ENCODE peak calls at places on chromosome 16, in seven cellular contexts. Q, O, D, L, N, V and B are unnamed samples.

GRCh38 chr16:67560827-67561342 is 1.4 kb upstream of the CTCF start:
- DNase-seq in L (no peak), D (no peak), O (peak), Q (no peak), N (no peak), V (no peak), B (no peak)

GRCh38 chr16:49621240-49622083 is 234.4 kb downstream of the ZNF423 start:
- DNase-seq in O (no peak), L (no peak), N (no peak), V (no peak), Q (no peak), D (peak), B (no peak)

GRCh38 chr16:84239910-84240309 is at the start of gene KCNG4:
- DNase-seq in N (no peak), D (peak), L (no peak), V (no peak), O (no peak), Q (no peak), B (no peak)

GRCh38 chr16:30829130-30830071 is 42.4 kb upstream of the ZNF629 start:
- DNase-seq in V (no peak), Q (no peak), L (peak), D (no peak), N (no peak), O (no peak), B (no peak)

GRCh38 chr16:71249399-71249798 is 18.9 kb upstream of the HYDIN start:
- DNase-seq in V (no peak), N (no peak), L (no peak), O (peak), Q (no peak), D (no peak), B (no peak)

GRCh38 chr16:58198739-58199411 is 969 bp upstream of the CSNK2A2 start:
- DNase-seq in N (no peak), Q (no peak), D (no peak), O (no peak), V (no peak), L (no peak), B (no peak)

GRCh38 chr16:89917773-89918452 is 749 bp upstream of the MC1R start:
- DNase-seq in L (peak), O (peak), D (peak), N (peak), V (peak), Q (peak), B (peak)

GRCh38 chr16:85847681-85848601 is 48.4 kb downstream of the COX4I1 start:
- DNase-seq in D (no peak), N (no peak), Q (no peak), V (no peak), O (no peak), L (peak), B (no peak)

GRCh38 chr16:84885024-84885910 is 65.5 kb downstream of the CRISPLD2 start:
- DNase-seq in V (no peak), N (peak), O (no peak), D (no peak), L (peak), Q (no peak), B (no peak)

GRCh38 chr16:30656974-30657865 is 1.0 kb upstream of the FBRS start:
- DNase-seq in L (no peak), D (no peak), N (no peak), V (no peak), O (no peak), Q (no peak), B (no peak)

GRCh38 chr16:67312450-67313118 is 14.0 kb downstream of the KCTD19 start:
- DNase-seq in D (no peak), O (no peak), V (no peak), N (no peak), L (no peak), Q (no peak), B (no peak)

GRCh38 chr16:58490100-58490499 is 9.8 kb upstream of the NDRG4 start:
- DNase-seq in V (no peak), Q (no peak), O (no peak), D (no peak), L (no peak), N (no peak), B (no peak)

GRCh38 chr16:87240211-87241134 is 76.7 kb downstream of the C16orf95 start:
- DNase-seq in L (no peak), D (peak), N (no peak), Q (no peak), O (no peak), V (no peak), B (no peak)
- TF ChIP-seq TAF1 in L (no peak), D (no peak), N (no peak), Q (no peak), O (no peak), V (no peak), B (no peak)

GRCh38 chr16:55249936-55250335 is 74.1 kb upstream of the IRX6 start:
- DNase-seq in O (no peak), D (no peak), N (no peak), L (no peak), Q (no peak), V (no peak), B (no peak)

GRCh38 chr16:55250641-55251550 is 73.1 kb upstream of the IRX6 start:
- DNase-seq in N (no peak), L (no peak), O (no peak), Q (no peak), V (no peak), D (peak), B (no peak)

GRCh38 chr16:55248494-55248893 is 75.5 kb upstream of the IRX6 start:
- DNase-seq in Q (no peak), N (no peak), D (no peak), L (no peak), V (no peak), O (no peak), B (no peak)

GRCh38 chr16:55249361-55249760 is 74.6 kb upstream of the IRX6 start:
- DNase-seq in O (no peak), D (no peak), V (no peak), L (no peak), Q (no peak), N (no peak), B (no peak)

DNA sequence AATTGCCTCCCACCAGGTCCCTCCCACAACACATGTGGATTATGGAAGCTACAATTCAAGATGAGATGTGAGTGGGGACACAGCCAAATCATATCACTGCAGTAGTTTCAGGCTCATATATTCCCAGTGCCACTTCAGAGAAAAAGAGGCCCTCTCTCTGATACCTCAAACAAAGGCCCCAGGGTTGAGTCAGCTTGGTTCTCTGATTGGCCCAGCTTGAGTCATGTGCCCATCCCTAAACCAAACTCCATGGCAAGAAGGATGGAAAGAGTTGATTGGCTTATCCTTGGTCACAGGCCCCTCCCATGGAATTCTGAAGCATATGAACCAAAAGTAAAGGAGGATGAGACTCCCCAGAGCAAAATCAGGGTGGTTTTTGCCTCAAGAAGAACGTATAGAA is 75.9 kb upstream of the IRX6 start:
- DNase-seq in Q (no peak), V (no peak), N (no peak), L (no peak), D (no peak), O (no peak), B (no peak)
- TF ChIP-seq TAF1 in Q (no peak), V (no peak), N (no peak), L (no peak), D (no peak), O (no peak), B (no peak)

GRCh38 chr16:51851111-51851510 is 695.8 kb downstream of the TOX3 start:
- DNase-seq in L (no peak), D (no peak), Q (no peak), N (no peak), O (no peak), V (no peak), B (no peak)
- TF ChIP-seq TAF1 in L (no peak), D (no peak), Q (no peak), N (no peak), O (no peak), V (no peak), B (no peak)

DNA sequence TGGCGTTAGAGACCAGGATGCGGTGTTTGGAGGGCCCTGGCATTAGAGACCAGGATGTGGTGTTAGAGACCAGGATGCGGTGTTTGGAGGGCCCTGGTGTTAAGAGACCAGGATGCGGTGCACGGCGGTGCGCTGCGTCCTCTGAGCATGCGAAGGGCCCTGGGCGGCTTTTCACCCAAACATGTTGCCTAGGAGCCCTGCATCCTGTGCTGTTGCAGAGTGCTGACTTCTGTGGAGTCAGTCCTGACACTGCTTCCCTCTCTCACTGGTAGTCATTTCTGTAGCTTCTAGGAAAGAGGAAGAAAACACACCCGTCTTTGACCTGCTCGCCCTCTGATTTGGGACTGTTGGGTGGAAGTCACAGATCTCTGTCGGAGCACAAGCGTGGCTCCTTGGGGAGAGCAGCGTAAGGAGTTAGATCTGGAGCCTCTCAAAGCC is 141.2 kb downstream of the LAT start:
- DNase-seq in D (no peak), O (no peak), N (no peak), Q (no peak), L (no peak), V (no peak), B (no peak)
- TF ChIP-seq TAF1 in D (no peak), O (no peak), N (no peak), Q (no peak), L (no peak), V (no peak), B (no peak)

GRCh38 chr16:8718753-8719386 is 44.5 kb downstream of the ABAT start:
- DNase-seq in D (no peak), V (no peak), O (no peak), L (no peak), N (no peak), Q (no peak), B (no peak)

GRCh38 chr16:8716052-8716451 is 41.6 kb downstream of the ABAT start:
- DNase-seq in O (no peak), N (no peak), Q (no peak), D (no peak), L (no peak), V (no peak), B (no peak)

GRCh38 chr16:8717469-8717868 is 43.1 kb downstream of the ABAT start:
- DNase-seq in D (no peak), O (no peak), L (no peak), V (no peak), N (no peak), Q (no peak), B (no peak)

GRCh38 chr16:8716592-8716991 is 42.2 kb downstream of the ABAT start:
- DNase-seq in L (no peak), N (no peak), Q (no peak), V (no peak), O (no peak), D (no peak), B (no peak)

GRCh38 chr16:8717892-8718400 is 43.5 kb downstream of the ABAT start:
- DNase-seq in N (no peak), Q (no peak), V (no peak), D (no peak), O (no peak), L (no peak), B (no peak)
- TF ChIP-seq TAF1 in N (no peak), Q (no peak), V (no peak), D (no peak), O (no peak), L (no peak), B (no peak)

GRCh38 chr16:56506941-56507340 is 12.9 kb downstream of the BBS2 start:
- DNase-seq in N (no peak), O (no peak), L (no peak), Q (no peak), V (no peak), D (no peak), B (no peak)
- TF ChIP-seq TAF1 in N (no peak), O (no peak), L (no peak), Q (no peak), V (no peak), D (no peak), B (no peak)

GRCh38 chr16:47144559-47144877 is 773 bp upstream of the NETO2 start:
- DNase-seq in V (no peak), D (no peak), O (no peak), Q (no peak), L (no peak), N (no peak), B (no peak)
- TF ChIP-seq TAF1 in V (no peak), D (no peak), O (no peak), Q (no peak), L (no peak), N (no peak), B (no peak)

GRCh38 chr16:937723-938122 is 33.1 kb downstream of the LMF1 start:
- DNase-seq in L (no peak), Q (no peak), N (no peak), V (no peak), D (no peak), O (no peak), B (no peak)
- TF ChIP-seq TAF1 in L (no peak), Q (no peak), N (no peak), V (no peak), D (no peak), O (no peak), B (no peak)

DNA sequence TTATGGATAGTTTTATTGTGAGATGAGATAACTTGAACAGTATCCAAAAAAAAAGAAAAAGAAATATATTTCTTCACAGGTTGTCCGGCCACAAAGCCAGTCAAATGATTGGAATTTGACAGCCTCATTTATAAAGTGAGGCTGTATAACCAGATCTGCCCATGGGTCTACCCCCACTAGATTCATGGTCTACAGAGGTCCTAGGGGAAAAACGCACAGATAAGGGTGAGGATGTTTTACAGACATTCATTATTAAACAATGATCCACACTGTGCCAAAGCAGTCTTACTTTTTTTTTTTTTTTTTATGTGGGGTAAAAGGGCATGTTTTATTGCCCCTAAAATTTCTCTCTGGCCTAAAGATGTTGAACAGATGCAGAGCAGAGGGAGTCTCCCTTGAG is 1503.0 kb upstream of the CDH8 start:
- DNase-seq in V (no peak), O (no peak), Q (no peak), N (no peak), L (no peak), D (no peak), B (no peak)
- TF ChIP-seq TAF1 in V (no peak), O (no peak), Q (no peak), N (no peak), L (no peak), D (no peak), B (no peak)

DNA sequence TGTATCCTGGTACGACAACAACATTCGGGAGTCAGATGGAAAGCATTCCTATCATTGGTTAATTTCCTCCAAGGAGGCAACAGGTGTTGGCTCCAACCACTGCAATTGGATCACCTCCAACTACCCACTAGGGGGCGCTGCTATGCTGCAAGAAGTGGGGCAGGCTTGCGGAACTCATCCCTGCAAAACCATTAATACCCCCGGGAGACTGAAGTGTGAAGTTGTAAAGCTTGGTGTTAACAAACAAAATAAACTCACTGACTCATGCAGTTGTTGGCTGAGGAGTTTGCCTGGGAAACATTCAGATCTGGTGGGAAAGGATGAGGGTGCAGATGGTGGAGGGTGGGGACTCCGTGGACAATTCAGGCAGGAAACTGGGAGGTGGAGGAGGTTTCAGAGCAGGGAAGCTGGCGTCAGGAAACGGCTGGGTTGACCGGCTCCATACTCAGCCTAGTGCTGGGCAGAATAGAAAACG is 84.9 kb downstream of the HS3ST2 start:
- DNase-seq in N (peak), V (peak), L (peak), Q (no peak), O (peak), D (peak), B (no peak)
- TF ChIP-seq TAF1 in N (no peak), V (no peak), L (no peak), Q (no peak), O (no peak), D (no peak), B (no peak)